ENCODE peak calls at places on chromosomes 5 and 9, in five cellular contexts. One of them, this sample, is unnamed. For H3K4me1, the result is how much of the 10 kb centered on the place peaks cover.

GRCh38 chr9:88814521-88815101 is 176.7 kb upstream of the S1PR3 start:
- DNase-seq in GM23338: no peak
- DNase-seq in GM23248: peak
- DNase-seq in PC-3: no peak
- DNase-seq in astrocyte: peak
- DNase-seq in this sample: peak

GRCh38 chr9:109816490-109816889 is 36.5 kb downstream of the PALM2AKAP2 start:
- DNase-seq in GM23338: no peak
- DNase-seq in GM23248: peak
- DNase-seq in PC-3: peak
- DNase-seq in astrocyte: peak
- DNase-seq in this sample: peak

GRCh38 chr9:134732392-134733110 is 90.9 kb downstream of the COL5A1 start:
- DNase-seq in GM23338: no peak
- DNase-seq in GM23248: no peak
- DNase-seq in PC-3: no peak
- DNase-seq in astrocyte: no peak
- DNase-seq in this sample: peak

GRCh38 chr5:125390316-125390715 is 643.9 kb upstream of the ZNF608 start:
- DNase-seq in GM23338: no peak
- DNase-seq in GM23248: no peak
- DNase-seq in PC-3: no peak
- DNase-seq in astrocyte: no peak
- DNase-seq in this sample: no peak

GRCh38 chr9:133419005-133419404 is 1.2 kb upstream of the REXO4 start:
- DNase-seq in GM23338: peak
- DNase-seq in GM23248: peak
- DNase-seq in PC-3: no peak
- DNase-seq in astrocyte: no peak
- DNase-seq in this sample: no peak

GRCh38 chr9:25602366-25603044 is 75.7 kb downstream of the TUSC1 start:
- DNase-seq in GM23338: peak
- DNase-seq in GM23248: no peak
- DNase-seq in PC-3: peak
- DNase-seq in astrocyte: no peak
- DNase-seq in this sample: no peak

GRCh38 chr9:127149463-127150390 is 27.3 kb upstream of the ANGPTL2 start:
- DNase-seq in GM23338: no peak
- DNase-seq in GM23248: no peak
- DNase-seq in PC-3: no peak
- DNase-seq in astrocyte: no peak
- DNase-seq in this sample: no peak

GRCh38 chr5:172779968-172780350 is 9.0 kb upstream of the DUSP1 start:
- DNase-seq in GM23338: no peak
- DNase-seq in GM23248: no peak
- DNase-seq in PC-3: no peak
- DNase-seq in astrocyte: no peak
- DNase-seq in this sample: no peak

GRCh38 chr9:29588361-29588760 is 2015.1 kb upstream of the C9orf72 start:
- DNase-seq in GM23338: no peak
- DNase-seq in GM23248: no peak
- DNase-seq in PC-3: no peak
- DNase-seq in astrocyte: no peak
- DNase-seq in this sample: no peak

GRCh38 chr5:138873096-138873885 is 1.8 kb downstream of the LRRTM2 start:
- DNase-seq in GM23338: no peak
- DNase-seq in GM23248: no peak
- DNase-seq in PC-3: no peak
- DNase-seq in astrocyte: no peak
- DNase-seq in this sample: no peak

GRCh38 chr9:126988857-126989256 is 74.3 kb downstream of the RALGPS1 start:
- DNase-seq in GM23338: no peak
- DNase-seq in GM23248: no peak
- DNase-seq in PC-3: no peak
- DNase-seq in astrocyte: no peak
- DNase-seq in this sample: no peak

GRCh38 chr5:143114481-143114880 is 289.0 kb downstream of the NR3C1 start:
- DNase-seq in GM23338: no peak
- DNase-seq in GM23248: no peak
- DNase-seq in PC-3: peak
- DNase-seq in astrocyte: no peak
- DNase-seq in this sample: no peak

GRCh38 chr9:89755835-89756234 is 151.0 kb downstream of the GADD45G start:
- DNase-seq in GM23338: no peak
- DNase-seq in GM23248: no peak
- DNase-seq in PC-3: peak
- DNase-seq in astrocyte: peak
- DNase-seq in this sample: peak

GRCh38 chr9:35903049-35903448 is 3.0 kb upstream of the HRCT1 start:
- DNase-seq in GM23338: peak
- DNase-seq in GM23248: peak
- DNase-seq in PC-3: peak
- DNase-seq in astrocyte: peak
- DNase-seq in this sample: peak

GRCh38 chr9:110731437-110732028 is 62.9 kb downstream of the MUSK start:
- DNase-seq in GM23338: no peak
- DNase-seq in GM23248: peak
- DNase-seq in PC-3: no peak
- DNase-seq in astrocyte: no peak
- DNase-seq in this sample: no peak

GRCh38 chr5:157718529-157718928 is 12.7 kb upstream of the THG1L start:
- DNase-seq in GM23338: peak
- DNase-seq in GM23248: peak
- DNase-seq in PC-3: peak
- DNase-seq in astrocyte: peak
- DNase-seq in this sample: peak

GRCh38 chr9:129613520-129614175 is 7.3 kb downstream of the C9orf50 start:
- DNase-seq in GM23338: no peak
- DNase-seq in GM23248: no peak
- DNase-seq in PC-3: no peak
- DNase-seq in astrocyte: no peak
- DNase-seq in this sample: no peak

DNA sequence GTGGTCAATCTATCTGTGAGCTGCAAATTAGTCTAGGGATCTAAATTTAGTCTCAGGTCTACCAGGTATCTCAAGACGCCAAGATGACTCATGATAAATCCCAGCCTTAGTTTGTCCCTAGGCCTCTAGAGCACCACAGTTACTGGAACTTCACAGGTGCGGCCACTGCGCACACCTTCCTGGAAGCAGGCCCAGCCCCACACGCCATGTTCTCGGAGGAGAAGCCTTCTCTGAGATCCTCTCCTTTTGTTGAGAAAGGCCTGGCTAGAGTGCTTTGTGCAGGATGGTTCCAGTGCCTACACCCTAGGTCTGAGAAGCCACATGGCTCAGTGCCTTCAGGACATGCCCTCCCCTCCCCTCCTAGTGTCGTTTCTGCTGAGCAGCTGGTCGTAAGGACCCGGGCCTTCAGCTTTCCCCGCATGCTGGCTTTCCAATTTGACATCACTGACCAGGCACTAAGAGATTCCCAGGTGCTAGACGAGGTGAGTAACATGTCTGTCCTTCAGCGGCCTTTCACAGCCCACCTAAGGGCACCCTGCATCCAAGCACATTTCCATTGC is 51.9 kb downstream of the IPPK start:
- DNase-seq in GM23338: no peak
- DNase-seq in GM23248: no peak
- DNase-seq in PC-3: no peak
- DNase-seq in astrocyte: no peak
- DNase-seq in this sample: no peak
- H3K4me1 ChIP-seq in GM23338: under half
- H3K4me1 ChIP-seq in GM23248: under half
- H3K4me1 ChIP-seq in PC-3: under half
- H3K4me1 ChIP-seq in astrocyte: under half
- H3K4me1 ChIP-seq in this sample: under half

GRCh38 chr9:99820330-99821186 is 1.1 kb upstream of the NR4A3 start:
- DNase-seq in GM23338: peak
- DNase-seq in GM23248: peak
- DNase-seq in PC-3: peak
- DNase-seq in astrocyte: peak
- DNase-seq in this sample: peak

GRCh38 chr9:99823392-99824377 is 2.0 kb downstream of the NR4A3 start:
- DNase-seq in GM23338: peak
- DNase-seq in GM23248: peak
- DNase-seq in PC-3: peak
- DNase-seq in astrocyte: peak
- DNase-seq in this sample: peak

GRCh38 chr9:99822596-99823391 is 1.1 kb downstream of the NR4A3 start:
- DNase-seq in GM23338: peak
- DNase-seq in GM23248: peak
- DNase-seq in PC-3: peak
- DNase-seq in astrocyte: peak
- DNase-seq in this sample: peak

GRCh38 chr9:99821187-99822095 is at the start of gene NR4A3:
- DNase-seq in GM23338: peak
- DNase-seq in GM23248: peak
- DNase-seq in PC-3: peak
- DNase-seq in astrocyte: peak
- DNase-seq in this sample: peak

DNA sequence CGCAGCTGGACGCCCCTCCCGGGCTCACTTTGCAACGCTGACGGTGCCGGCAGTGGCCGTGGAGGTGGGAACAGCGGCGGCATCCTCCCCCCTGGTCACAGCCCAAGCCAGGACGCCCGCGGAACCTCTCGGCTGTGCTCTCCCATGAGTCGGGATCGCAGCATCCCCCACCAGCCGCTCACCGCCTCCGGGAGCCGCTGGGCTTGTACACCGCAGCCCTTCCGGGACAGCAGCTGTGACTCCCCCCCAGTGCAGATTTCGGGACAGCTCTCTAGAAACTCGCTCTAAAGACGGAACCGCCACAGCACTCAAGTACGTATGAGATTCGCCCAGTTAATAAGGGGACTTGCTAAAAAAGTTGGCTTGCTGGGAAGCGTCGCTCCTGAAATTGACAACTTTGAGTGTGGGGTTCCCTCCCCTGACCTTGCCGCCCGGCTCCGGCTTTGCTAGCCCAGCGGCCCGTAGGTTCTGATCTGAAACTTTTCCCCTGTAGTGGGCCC is 461 bp downstream of the NR4A3 start:
- DNase-seq in GM23338: no peak
- DNase-seq in GM23248: peak
- DNase-seq in PC-3: no peak
- DNase-seq in astrocyte: no peak
- DNase-seq in this sample: no peak
- TF ChIP-seq EZH2 in GM23338: peak
- TF ChIP-seq EZH2 in GM23248: no peak
- TF ChIP-seq EZH2 in PC-3: no peak
- TF ChIP-seq EZH2 in astrocyte: no peak
- TF ChIP-seq EZH2 in this sample: no peak

DNA sequence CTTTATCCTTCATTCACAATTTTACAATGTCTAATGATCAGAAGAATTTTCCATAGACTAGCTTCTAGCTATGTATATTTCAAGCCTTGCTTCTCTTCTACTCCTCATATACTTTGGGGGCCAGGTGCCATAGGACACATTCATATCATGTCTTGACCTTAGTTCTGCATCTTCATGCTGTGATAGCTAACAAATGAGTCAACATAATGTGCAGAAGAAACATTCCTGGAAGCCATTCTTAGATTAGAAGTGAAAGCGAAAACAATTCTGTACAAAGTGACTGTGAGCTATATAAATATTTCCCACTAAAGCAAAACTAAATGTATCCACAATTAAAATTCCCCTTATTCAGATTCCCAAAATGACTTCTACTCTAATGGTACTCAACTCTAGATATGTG is 320.2 kb upstream of the NREP start:
- DNase-seq in GM23338: no peak
- DNase-seq in GM23248: peak
- DNase-seq in PC-3: no peak
- DNase-seq in astrocyte: peak
- DNase-seq in this sample: peak
- H3K4me2 ChIP-seq in GM23338: no peak
- H3K4me2 ChIP-seq in GM23248: peak
- H3K4me2 ChIP-seq in PC-3: no peak
- H3K4me2 ChIP-seq in astrocyte: no peak
- H3K4me2 ChIP-seq in this sample: no peak

DNA sequence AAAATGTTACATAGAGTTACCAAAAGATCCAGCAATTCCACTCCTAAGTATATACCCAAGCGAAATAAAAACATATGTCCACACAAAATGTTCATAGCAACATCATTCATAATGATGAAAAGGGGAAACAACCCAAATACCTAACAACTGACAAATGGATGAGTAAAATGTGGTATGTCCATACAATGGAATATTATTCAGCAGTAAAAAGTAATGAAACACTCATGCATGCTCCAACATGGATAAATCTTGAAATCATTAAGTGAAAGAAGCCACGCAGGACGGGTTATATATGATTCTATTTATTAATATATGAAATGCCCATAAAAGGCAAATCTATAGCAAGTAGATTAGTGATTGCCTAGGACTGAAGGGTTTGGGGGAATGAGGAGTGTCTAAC is 6.0 kb downstream of the DENND1A start:
- DNase-seq in GM23338: no peak
- DNase-seq in GM23248: no peak
- DNase-seq in PC-3: no peak
- DNase-seq in astrocyte: no peak
- DNase-seq in this sample: no peak
- H3K4me1 ChIP-seq in GM23338: under half
- H3K4me1 ChIP-seq in GM23248: under half
- H3K4me1 ChIP-seq in PC-3: half or more
- H3K4me1 ChIP-seq in astrocyte: under half
- H3K4me1 ChIP-seq in this sample: under half

This sample was measured in fibroblast of lung.